ENCODE peak calls at places on chromosome 10, in six cellular contexts. One of them, this sample, is unnamed.

GRCh38 chr10:124254519-124254918 is 161.1 kb upstream of the CHST15 start:
- DNase-seq in anterior cingulate cortex: no peak
- DNase-seq in left ventricle myocardium superior: no peak
- DNase-seq in NCI-H1436: no peak
- DNase-seq in NCI-H460: no peak
- DNase-seq in bronchial epithelial cell: no peak
- DNase-seq in this sample: no peak

GRCh38 chr10:42990016-42990720 is 86.7 kb upstream of the RET start:
- DNase-seq in anterior cingulate cortex: no peak
- DNase-seq in left ventricle myocardium superior: no peak
- DNase-seq in NCI-H1436: no peak
- DNase-seq in NCI-H460: no peak
- DNase-seq in bronchial epithelial cell: no peak
- DNase-seq in this sample: no peak

GRCh38 chr10:84317174-84317573 is 11.2 kb upstream of the CCSER2 start:
- DNase-seq in anterior cingulate cortex: no peak
- DNase-seq in left ventricle myocardium superior: no peak
- DNase-seq in NCI-H1436: no peak
- DNase-seq in NCI-H460: no peak
- DNase-seq in bronchial epithelial cell: no peak
- DNase-seq in this sample: no peak

GRCh38 chr10:109969907-109970306 is 37.9 kb upstream of the ADD3 start:
- DNase-seq in anterior cingulate cortex: no peak
- DNase-seq in left ventricle myocardium superior: no peak
- DNase-seq in NCI-H1436: no peak
- DNase-seq in NCI-H460: no peak
- DNase-seq in bronchial epithelial cell: no peak
- DNase-seq in this sample: no peak

GRCh38 chr10:133399123-133399601 is 5.2 kb downstream of the MTG1 start:
- DNase-seq in anterior cingulate cortex: no peak
- DNase-seq in left ventricle myocardium superior: no peak
- DNase-seq in NCI-H1436: no peak
- DNase-seq in NCI-H460: no peak
- DNase-seq in bronchial epithelial cell: no peak
- DNase-seq in this sample: no peak

GRCh38 chr10:132062181-132062515 is 3.6 kb upstream of the JAKMIP3 start:
- DNase-seq in anterior cingulate cortex: no peak
- DNase-seq in left ventricle myocardium superior: no peak
- DNase-seq in NCI-H1436: no peak
- DNase-seq in NCI-H460: no peak
- DNase-seq in bronchial epithelial cell: no peak
- DNase-seq in this sample: no peak

GRCh38 chr10:133211141-133211830 is 18.7 kb upstream of the UTF1 start:
- DNase-seq in anterior cingulate cortex: no peak
- DNase-seq in left ventricle myocardium superior: no peak
- DNase-seq in NCI-H1436: no peak
- DNase-seq in NCI-H460: no peak
- DNase-seq in bronchial epithelial cell: no peak
- DNase-seq in this sample: no peak

GRCh38 chr10:63452524-63452923 is 13.3 kb downstream of the JMJD1C start:
- DNase-seq in anterior cingulate cortex: no peak
- DNase-seq in left ventricle myocardium superior: no peak
- DNase-seq in NCI-H1436: no peak
- DNase-seq in NCI-H460: no peak
- DNase-seq in bronchial epithelial cell: no peak
- DNase-seq in this sample: no peak

GRCh38 chr10:92081641-92082040 is 158.1 kb downstream of the BTAF1 start:
- DNase-seq in anterior cingulate cortex: no peak
- DNase-seq in left ventricle myocardium superior: no peak
- DNase-seq in NCI-H1436: no peak
- DNase-seq in NCI-H460: no peak
- DNase-seq in bronchial epithelial cell: no peak
- DNase-seq in this sample: no peak